ENCODE peak calls at places on chromosome 17, in five cellular contexts. A is GM23248; Z is A549; F is cerebellar cortex; J is central memory CD4-positive, alpha-beta T cell. C is an unnamed sample.

GRCh38 chr17:2468270-2468669 is 43.4 kb downstream of the METTL16 start:
- DNase-seq in J (no peak), Z (no peak), F (no peak), A (peak), C (no peak)

GRCh38 chr17:11925271-11926021 is 71.8 kb downstream of the ZNF18 start:
- DNase-seq in A (no peak), F (no peak), Z (no peak), J (no peak), C (no peak)

GRCh38 chr17:79740413-79740812 is 9.7 kb downstream of the ENPP7 start:
- DNase-seq in J (no peak), F (no peak), A (no peak), Z (peak), C (no peak)

GRCh38 chr17:69175812-69176517 is 34.3 kb upstream of the ABCA6 start:
- DNase-seq in A (peak), Z (peak), F (no peak), J (no peak), C (no peak)

GRCh38 chr17:29114141-29114540 is 66.1 kb downstream of the MYO18A start:
- DNase-seq in J (no peak), A (no peak), Z (no peak), F (no peak), C (no peak)

GRCh38 chr17:39687546-39688474 is at the start of gene PGAP3:
- DNase-seq in J (peak), Z (peak), F (peak), A (peak), C (peak)

GRCh38 chr17:72008236-72008874 is 112.5 kb upstream of the SOX9 start:
- DNase-seq in Z (no peak), F (no peak), A (no peak), J (no peak), C (no peak)

GRCh38 chr17:78862073-78863023 is 21.7 kb upstream of the USP36 start:
- DNase-seq in J (no peak), A (peak), Z (peak), F (no peak), C (peak)

GRCh38 chr17:40318835-40319332 is 9.9 kb downstream of the RARA start:
- DNase-seq in J (peak), Z (no peak), F (no peak), A (peak), C (no peak)

GRCh38 chr17:72171703-72172670 is 51.2 kb downstream of the SOX9 start:
- DNase-seq in J (no peak), F (peak), A (peak), Z (no peak), C (peak)

GRCh38 chr17:77462101-77462500 is 321.3 kb downstream of the SEC14L1 start:
- DNase-seq in F (no peak), A (no peak), J (no peak), Z (no peak), C (no peak)

GRCh38 chr17:29622337-29623282 is at the start of gene CORO6:
- DNase-seq in F (peak), J (peak), Z (peak), A (peak), C (peak)

GRCh38 chr17:81409190-81409935 is 14.1 kb downstream of the BAHCC1 start:
- DNase-seq in J (no peak), A (no peak), Z (peak), F (no peak), C (no peak)

GRCh38 chr17:9195961-9196668 is 174.8 kb downstream of the NTN1 start:
- DNase-seq in J (no peak), Z (no peak), A (no peak), F (no peak), C (no peak)

GRCh38 chr17:67121317-67121887 is 77.0 kb downstream of the CACNG1 start:
- DNase-seq in F (peak), A (no peak), Z (no peak), J (no peak), C (no peak)

GRCh38 chr17:50212121-50212843 is 10.9 kb upstream of the COL1A1 start:
- DNase-seq in A (peak), J (no peak), F (no peak), Z (no peak), C (peak)

GRCh38 chr17:1558401-1558800 is 4.2 kb downstream of the PITPNA start:
- DNase-seq in A (peak), Z (no peak), F (no peak), J (no peak), C (no peak)

GRCh38 chr17:66711936-66712335 is 123.0 kb upstream of the CACNG5 start:
- DNase-seq in A (no peak), Z (peak), J (no peak), F (no peak), C (no peak)

GRCh38 chr17:81328489-81328888 is 33.4 kb upstream of the SLC38A10 start:
- DNase-seq in J (no peak), F (no peak), Z (no peak), A (no peak), C (no peak)

GRCh38 chr17:78774956-78775571 is 7.0 kb downstream of the CYTH1 start:
- DNase-seq in Z (no peak), J (peak), F (no peak), A (no peak), C (no peak)

GRCh38 chr17:61312406-61313295 is 87.0 kb upstream of the TBX2 start:
- DNase-seq in J (no peak), Z (no peak), A (no peak), F (no peak), C (no peak)

GRCh38 chr17:14091367-14091766 is 22.1 kb downstream of the COX10 start:
- DNase-seq in J (no peak), F (no peak), A (peak), Z (no peak), C (no peak)

GRCh38 chr17:72031219-72031906 is 89.5 kb upstream of the SOX9 start:
- DNase-seq in A (no peak), F (no peak), Z (no peak), J (no peak), C (no peak)

GRCh38 chr17:65901394-65901793 is 290.5 kb downstream of the CEP112 start:
- DNase-seq in Z (no peak), J (no peak), A (no peak), F (peak), C (no peak)

GRCh38 chr17:81650951-81651350 is 5.4 kb downstream of the PDE6G start:
- DNase-seq in Z (no peak), F (no peak), A (no peak), J (no peak), C (no peak)

GRCh38 chr17:4853195-4853762 is 20.1 kb downstream of the MINK1 start:
- DNase-seq in Z (no peak), J (peak), A (no peak), F (peak), C (no peak)

GRCh38 chr17:78920528-78920927 is 4.7 kb downstream of the TIMP2 start:
- DNase-seq in F (no peak), Z (no peak), J (no peak), A (no peak), C (no peak)

GRCh38 chr17:81479175-81479574 is 33.4 kb downstream of the ACTG1 start:
- DNase-seq in J (no peak), F (no peak), Z (no peak), A (no peak), C (no peak)

GRCh38 chr17:43810226-43810715 is 22.7 kb downstream of the MPP3 start:
- DNase-seq in F (no peak), J (no peak), A (no peak), Z (no peak), C (no peak)

GRCh38 chr17:59165933-59166342 is 10.4 kb downstream of the PRR11 start:
- DNase-seq in F (peak), Z (peak), J (peak), A (peak), C (peak)

GRCh38 chr17:81586096-81586495 is 33.9 kb upstream of the FAAP100 start:
- DNase-seq in J (no peak), Z (no peak), F (no peak), A (no peak), C (no peak)

GRCh38 chr17:9472541-9472940 is 103.1 kb downstream of the STX8 start:
- DNase-seq in J (no peak), F (no peak), Z (no peak), A (peak), C (peak)

GRCh38 chr17:795721-796120 is 13.6 kb downstream of the MRM3 start:
- DNase-seq in Z (no peak), J (no peak), F (no peak), A (no peak), C (no peak)

GRCh38 chr17:58330544-58330996 is 2.0 kb upstream of the TSPOAP1 start:
- DNase-seq in F (no peak), J (no peak), A (no peak), Z (no peak), C (no peak)

GRCh38 chr17:8959312-8959918 is 6.1 kb downstream of the PIK3R5 start:
- DNase-seq in Z (no peak), F (no peak), J (no peak), A (no peak), C (no peak)

C was measured in AG20443.